ENCODE peak calls at places on chromosomes 7 and 10, in four cellular contexts. One of them, this sample, is unnamed.

GRCh38 chr7:86914468-86915054 is 144.9 kb downstream of the ELAPOR2 start:
- DNase-seq in HCT116: no peak
- DNase-seq in effector CD8-positive, alpha-beta T cell: no peak
- DNase-seq in IMR-90: peak; percentile 7
- DNase-seq in this sample: no peak

GRCh38 chr10:76049581-76050290 is 618.3 kb downstream of the LRMDA start:
- DNase-seq in IMR-90: no peak
- DNase-seq in effector CD8-positive, alpha-beta T cell: no peak
- DNase-seq in HCT116: no peak
- DNase-seq in this sample: no peak

GRCh38 chr10:28592953-28593352 is 60.0 kb downstream of the WAC start:
- DNase-seq in effector CD8-positive, alpha-beta T cell: no peak
- DNase-seq in HCT116: peak; percentile 2
- DNase-seq in IMR-90: peak; percentile 88
- DNase-seq in this sample: no peak

GRCh38 chr10:110370005-110370404 is 65.3 kb upstream of the SMNDC1 start:
- DNase-seq in effector CD8-positive, alpha-beta T cell: no peak
- DNase-seq in HCT116: no peak
- DNase-seq in IMR-90: no peak
- DNase-seq in this sample: no peak

GRCh38 chr7:141572175-141572574 is 21.0 kb downstream of the AGK start:
- DNase-seq in effector CD8-positive, alpha-beta T cell: no peak
- DNase-seq in HCT116: no peak
- DNase-seq in IMR-90: no peak
- DNase-seq in this sample: no peak

GRCh38 chr10:26544932-26545331 is 106.8 kb downstream of the APBB1IP start:
- DNase-seq in HCT116: no peak
- DNase-seq in effector CD8-positive, alpha-beta T cell: no peak
- DNase-seq in IMR-90: no peak
- DNase-seq in this sample: no peak

GRCh38 chr10:14360951-14361350 is 30.2 kb upstream of the FRMD4A start:
- DNase-seq in effector CD8-positive, alpha-beta T cell: no peak
- DNase-seq in IMR-90: no peak
- DNase-seq in HCT116: no peak
- DNase-seq in this sample: no peak

GRCh38 chr10:33494000-33494399 is 159.5 kb upstream of the NRP1 start:
- DNase-seq in effector CD8-positive, alpha-beta T cell: no peak
- DNase-seq in HCT116: no peak
- DNase-seq in IMR-90: no peak
- DNase-seq in this sample: no peak

GRCh38 chr10:96395931-96396877 is 37.4 kb upstream of the OPALIN start:
- DNase-seq in HCT116: peak; percentile 21
- DNase-seq in effector CD8-positive, alpha-beta T cell: peak; percentile 23
- DNase-seq in IMR-90: peak; percentile 67
- DNase-seq in this sample: peak; percentile 22

GRCh38 chr7:156579566-156579965 is 61.0 kb upstream of the RNF32 start:
- DNase-seq in HCT116: no peak
- DNase-seq in IMR-90: no peak
- DNase-seq in effector CD8-positive, alpha-beta T cell: no peak
- DNase-seq in this sample: no peak

GRCh38 chr7:3301831-3302618 is 973 bp downstream of the SDK1 start:
- DNase-seq in IMR-90: peak; percentile 29
- DNase-seq in effector CD8-positive, alpha-beta T cell: no peak
- DNase-seq in HCT116: no peak
- DNase-seq in this sample: peak; percentile 59

GRCh38 chr7:136874393-136875032 is 6.1 kb downstream of the CHRM2 start:
- DNase-seq in HCT116: peak; percentile 2
- DNase-seq in effector CD8-positive, alpha-beta T cell: no peak
- DNase-seq in IMR-90: peak; percentile 73
- DNase-seq in this sample: peak; percentile 18